ENCODE peak calls at places on chromosomes 12 and 14, in eight cellular contexts. X is lung, V is brain microvascular endothelial cell, O is AG04450, C is heart right ventricle, H is fibroblast of lung, K is AG10803, Q is fibroblast of pulmonary artery. F is an unnamed sample.

GRCh38 chr12:52434096-52434733 is at the start of gene KRT75:
- DNase-seq in C (no peak), H (peak), X (no peak), Q (no peak), K (peak), O (no peak), V (no peak), F (no peak)

GRCh38 chr14:105145381-105146180 is 23.0 kb downstream of the JAG2 start:
- DNase-seq in X (no peak), C (no peak), O (no peak), H (no peak), Q (no peak), V (no peak), K (no peak), F (no peak)

GRCh38 chr14:70018246-70018645 is 139.0 kb downstream of the SMOC1 start:
- DNase-seq in C (no peak), V (no peak), Q (peak), K (no peak), O (no peak), X (no peak), H (no peak), F (no peak)

GRCh38 chr12:6118891-6119568 is 5.4 kb downstream of the VWF start:
- DNase-seq in O (no peak), X (no peak), H (peak), K (no peak), V (no peak), C (no peak), Q (no peak), F (no peak)

GRCh38 chr12:58248599-58248998 is 307.2 kb downstream of the ATP23 start:
- DNase-seq in H (no peak), V (no peak), O (no peak), X (no peak), K (no peak), Q (no peak), C (no peak), F (no peak)

GRCh38 chr14:39857656-39858055 is 425.4 kb upstream of the FBXO33 start:
- DNase-seq in K (no peak), H (no peak), X (no peak), Q (no peak), O (no peak), V (no peak), C (no peak), F (no peak)

GRCh38 chr14:100594625-100594951 is 7.4 kb upstream of the BEGAIN start:
- DNase-seq in V (no peak), O (no peak), X (no peak), K (no peak), C (no peak), Q (no peak), H (no peak), F (no peak)

GRCh38 chr12:74619886-74620285 is 82.3 kb downstream of the ATXN7L3B start:
- DNase-seq in C (no peak), V (no peak), O (no peak), Q (no peak), X (no peak), H (no peak), K (no peak), F (no peak)

GRCh38 chr12:95548539-95549391 is 2.5 kb downstream of the USP44 start:
- DNase-seq in X (peak), Q (no peak), H (peak), K (no peak), O (no peak), V (no peak), C (peak), F (no peak)

GRCh38 chr14:89185919-89186849 is 230.8 kb downstream of the FOXN3 start:
- DNase-seq in X (no peak), Q (peak), V (peak), C (no peak), H (peak), K (peak), O (peak), F (peak)

GRCh38 chr14:76309572-76310551 is 66.1 kb upstream of the ESRRB start:
- DNase-seq in K (no peak), C (peak), Q (no peak), X (no peak), H (no peak), V (no peak), O (no peak), F (no peak)

GRCh38 chr14:50600849-50601248 is 40.9 kb downstream of the ATL1 start:
- DNase-seq in K (no peak), O (no peak), V (no peak), Q (peak), H (peak), C (no peak), X (no peak), F (no peak)

GRCh38 chr14:50602035-50602434 is 42.1 kb downstream of the ATL1 start:
- DNase-seq in Q (no peak), C (no peak), H (no peak), X (no peak), O (no peak), K (no peak), V (no peak), F (no peak)

GRCh38 chr14:50598765-50599164 is 38.8 kb downstream of the ATL1 start:
- DNase-seq in O (no peak), H (no peak), X (no peak), C (no peak), Q (no peak), K (no peak), V (no peak), F (no peak)

GRCh38 chr14:50601405-50601804 is 41.5 kb downstream of the ATL1 start:
- DNase-seq in C (no peak), K (peak), X (no peak), H (peak), Q (peak), O (no peak), V (no peak), F (peak)

GRCh38 chr14:50599700-50600444 is 39.9 kb downstream of the ATL1 start:
- DNase-seq in K (peak), H (peak), Q (peak), V (peak), C (no peak), O (no peak), X (no peak), F (peak)
- TF ChIP-seq CTCF in K (peak), H (peak), Q (peak), V (peak), C (peak), O (peak), X (peak), F (peak)

DNA sequence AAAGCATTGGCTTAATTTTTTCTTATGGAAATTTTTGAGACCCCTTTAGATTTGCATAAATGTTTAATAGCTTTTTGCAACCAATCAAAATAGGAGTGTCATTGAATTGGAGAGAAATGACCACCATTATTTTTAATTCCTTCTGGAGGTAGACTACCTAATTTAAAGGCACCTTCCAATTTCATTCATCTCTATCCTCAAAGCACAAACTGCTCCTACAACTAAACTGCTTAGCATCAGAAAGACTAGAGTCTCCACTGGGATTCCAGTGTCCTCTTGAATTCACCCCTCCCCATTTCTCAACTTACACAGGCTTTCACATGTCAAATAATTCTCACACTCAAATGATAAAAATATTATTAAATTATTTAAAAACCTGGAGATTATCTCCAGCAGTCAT is 168.4 kb downstream of the RPS29 start:
- DNase-seq in O (no peak), Q (no peak), K (no peak), C (no peak), X (no peak), H (no peak), V (no peak), F (no peak)
- H3K4me3 ChIP-seq in O (no peak), Q (no peak), K (no peak), C (no peak), X (no peak), H (no peak), V (no peak), F (no peak)

GRCh38 chr14:75088566-75089373 is 19.3 kb downstream of the ZC2HC1C start:
- DNase-seq in H (peak), K (peak), Q (peak), C (peak), O (peak), X (peak), V (peak), F (no peak)
- TF ChIP-seq CTCF in H (peak), K (peak), Q (peak), C (peak), O (peak), X (peak), V (peak), F (peak)

DNA sequence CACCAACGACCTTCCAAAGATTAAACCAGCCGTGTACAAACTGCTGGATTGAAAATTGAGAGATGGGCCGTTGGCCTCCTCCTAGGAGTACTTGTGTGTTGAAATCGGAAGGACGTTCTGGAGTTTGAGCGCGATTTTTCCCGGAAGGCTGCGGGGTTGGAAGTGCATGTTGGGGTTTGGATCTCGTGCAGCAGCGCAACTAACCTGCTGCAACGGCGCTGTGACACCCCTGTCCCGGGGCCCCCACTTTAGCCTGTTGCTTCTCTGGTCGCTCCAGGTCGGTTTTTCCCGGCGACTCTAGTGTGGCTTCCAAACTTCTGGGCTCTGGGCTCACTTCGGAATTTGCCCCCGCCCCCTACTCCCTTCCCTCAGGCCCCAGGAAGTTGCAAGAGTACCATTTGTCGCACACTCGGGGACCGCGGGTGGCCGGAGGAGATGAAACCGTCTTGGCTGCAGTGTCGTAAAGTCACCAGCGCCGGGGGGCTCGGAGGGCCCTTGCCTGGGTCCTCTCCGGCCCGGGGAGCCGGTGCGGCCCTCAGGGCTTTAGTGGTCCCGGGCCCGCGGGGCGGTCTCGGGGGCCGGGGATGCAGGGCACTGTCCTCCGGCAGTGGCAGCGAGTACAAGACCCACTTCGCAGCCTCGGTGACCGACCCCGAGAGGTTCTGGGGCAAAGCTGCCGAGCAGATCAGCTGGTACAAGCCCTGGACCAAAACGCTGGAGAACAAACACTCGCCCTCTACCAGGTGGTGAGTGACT is at the start of gene ACSS3:
- DNase-seq in O (no peak), C (peak), K (peak), H (peak), Q (peak), V (peak), X (peak), F (no peak)
- H3K4me3 ChIP-seq in O (peak), C (peak), K (peak), H (peak), Q (peak), V (peak), X (peak), F (peak)

GRCh38 chr12:4908694-4909396 is 860 bp upstream of the KCNA1 start:
- DNase-seq in O (no peak), Q (no peak), H (peak), K (no peak), X (no peak), V (no peak), C (no peak), F (no peak)
- TF ChIP-seq CTCF in O (no peak), Q (no peak), H (no peak), K (no peak), X (no peak), V (peak), C (no peak), F (no peak)

F was measured in AG09309.